ENCODE peak calls at places on chromosomes 12 and 14, in five cellular contexts. V is EH, M is iPS-NIHi11, A is ELR, T is NCI-H748 treated with DMSO at 0.1 percent for 48 hours. Q is an unnamed sample.

GRCh38 chr12:92297405-92297804 is 151.8 kb upstream of the BTG1 start:
- DNase-seq in T (no peak), V (no peak), M (no peak), A (no peak), Q (no peak)

GRCh38 chr14:94850332-94851211 is 80.7 kb upstream of the GSC start:
- DNase-seq in T (no peak), M (no peak), V (no peak), A (no peak), Q (no peak)

GRCh38 chr14:73250781-73251500 is 13.6 kb downstream of the PAPLN start:
- DNase-seq in T (no peak), A (no peak), M (no peak), V (no peak), Q (no peak)

GRCh38 chr12:4152145-4152795 is 121.3 kb upstream of the CCND2 start:
- DNase-seq in V (no peak), M (no peak), A (no peak), T (no peak), Q (no peak)

GRCh38 chr12:133231001-133231400 is 4.7 kb downstream of the ANHX start:
- DNase-seq in T (no peak), V (no peak), A (peak), M (no peak), Q (no peak)

GRCh38 chr12:122139941-122140340 is 34.1 kb downstream of the IL31 start:
- DNase-seq in M (no peak), T (no peak), A (no peak), V (no peak), Q (no peak)

GRCh38 chr14:60485600-60486251 is at the start of gene C14orf39:
- DNase-seq in T (no peak), A (peak), M (peak), V (no peak), Q (no peak)

GRCh38 chr14:35333797-35334743 is 41.9 kb downstream of the PSMA6 start:
- DNase-seq in V (no peak), T (no peak), A (no peak), M (no peak), Q (no peak)

GRCh38 chr12:16939871-16940306 is 333.9 kb upstream of the LMO3 start:
- DNase-seq in M (peak), V (peak), A (peak), T (peak), Q (peak)

GRCh38 chr14:83372271-83372670 is 1838.6 kb upstream of the SEL1L start:
- DNase-seq in V (no peak), M (no peak), T (no peak), A (no peak), Q (no peak)

Q was measured in HCEC 1CT.